ENCODE peak calls at places on chromosomes 3 and 15, in ten cellular contexts. One of them, this sample, is unnamed.

GRCh38 chr3:44109997-44110396 is 131.7 kb upstream of the TOPAZ1 start:
- DNase-seq in AG10803: no peak
- DNase-seq in PC-3: no peak
- DNase-seq in GM12878: no peak
- DNase-seq in H9: no peak
- DNase-seq in coronary artery: no peak
- DNase-seq in GM23338: no peak
- DNase-seq in fibroblast of lung: no peak
- DNase-seq in osteocyte: no peak
- DNase-seq in psoas muscle: no peak
- DNase-seq in this sample: no peak

GRCh38 chr3:69406156-69406555 is 20.3 kb upstream of the FRMD4B start:
- DNase-seq in AG10803: peak
- DNase-seq in PC-3: no peak
- DNase-seq in GM12878: no peak
- DNase-seq in H9: no peak
- DNase-seq in coronary artery: no peak
- DNase-seq in GM23338: no peak
- DNase-seq in fibroblast of lung: peak
- DNase-seq in osteocyte: no peak
- DNase-seq in psoas muscle: no peak
- DNase-seq in this sample: no peak

GRCh38 chr15:48754011-48754410 is 56.9 kb downstream of the CEP152 start:
- DNase-seq in AG10803: peak
- DNase-seq in PC-3: no peak
- DNase-seq in GM12878: no peak
- DNase-seq in H9: no peak
- DNase-seq in coronary artery: no peak
- DNase-seq in GM23338: no peak
- DNase-seq in fibroblast of lung: no peak
- DNase-seq in osteocyte: no peak
- DNase-seq in psoas muscle: no peak
- DNase-seq in this sample: no peak

GRCh38 chr15:31276596-31277298 is 49.9 kb upstream of the KLF13 start:
- DNase-seq in AG10803: no peak
- DNase-seq in PC-3: no peak
- DNase-seq in GM12878: no peak
- DNase-seq in H9: no peak
- DNase-seq in coronary artery: no peak
- DNase-seq in GM23338: no peak
- DNase-seq in fibroblast of lung: no peak
- DNase-seq in osteocyte: peak
- DNase-seq in psoas muscle: no peak
- DNase-seq in this sample: no peak

GRCh38 chr3:125234831-125235230 is 22.3 kb upstream of the SLC12A8 start:
- DNase-seq in AG10803: no peak
- DNase-seq in PC-3: no peak
- DNase-seq in GM12878: no peak
- DNase-seq in H9: no peak
- DNase-seq in coronary artery: no peak
- DNase-seq in GM23338: no peak
- DNase-seq in fibroblast of lung: no peak
- DNase-seq in osteocyte: no peak
- DNase-seq in psoas muscle: no peak
- DNase-seq in this sample: no peak

GRCh38 chr15:85024509-85025336 is 43.1 kb downstream of the PDE8A start:
- DNase-seq in AG10803: peak
- DNase-seq in PC-3: peak
- DNase-seq in GM12878: no peak
- DNase-seq in H9: no peak
- DNase-seq in coronary artery: no peak
- DNase-seq in GM23338: no peak
- DNase-seq in fibroblast of lung: peak
- DNase-seq in osteocyte: no peak
- DNase-seq in psoas muscle: no peak
- DNase-seq in this sample: no peak

GRCh38 chr15:89664441-89664840 is 9.2 kb upstream of the KIF7 start:
- DNase-seq in AG10803: no peak
- DNase-seq in PC-3: no peak
- DNase-seq in GM12878: no peak
- DNase-seq in H9: no peak
- DNase-seq in coronary artery: no peak
- DNase-seq in GM23338: no peak
- DNase-seq in fibroblast of lung: no peak
- DNase-seq in osteocyte: no peak
- DNase-seq in psoas muscle: no peak
- DNase-seq in this sample: no peak

GRCh38 chr15:101051291-101052030 is 132.3 kb downstream of the LRRK1 start:
- DNase-seq in AG10803: no peak
- DNase-seq in PC-3: no peak
- DNase-seq in GM12878: no peak
- DNase-seq in H9: no peak
- DNase-seq in coronary artery: peak
- DNase-seq in GM23338: no peak
- DNase-seq in fibroblast of lung: no peak
- DNase-seq in osteocyte: peak
- DNase-seq in psoas muscle: no peak
- DNase-seq in this sample: no peak

GRCh38 chr3:28504945-28505344 is 156.3 kb upstream of the AZI2 start:
- DNase-seq in AG10803: no peak
- DNase-seq in PC-3: no peak
- DNase-seq in GM12878: no peak
- DNase-seq in H9: no peak
- DNase-seq in coronary artery: no peak
- DNase-seq in GM23338: peak
- DNase-seq in fibroblast of lung: no peak
- DNase-seq in osteocyte: no peak
- DNase-seq in psoas muscle: no peak
- DNase-seq in this sample: no peak

GRCh38 chr3:106457278-106458210 is 588.7 kb upstream of the CBLB start:
- DNase-seq in AG10803: peak
- DNase-seq in PC-3: peak
- DNase-seq in GM12878: peak
- DNase-seq in H9: no peak
- DNase-seq in coronary artery: no peak
- DNase-seq in GM23338: no peak
- DNase-seq in fibroblast of lung: peak
- DNase-seq in osteocyte: no peak
- DNase-seq in psoas muscle: peak
- DNase-seq in this sample: no peak

GRCh38 chr15:64572856-64573255 is 112.5 kb downstream of the ZNF609 start:
- DNase-seq in AG10803: no peak
- DNase-seq in PC-3: no peak
- DNase-seq in GM12878: no peak
- DNase-seq in H9: no peak
- DNase-seq in coronary artery: no peak
- DNase-seq in GM23338: no peak
- DNase-seq in fibroblast of lung: no peak
- DNase-seq in osteocyte: no peak
- DNase-seq in psoas muscle: no peak
- DNase-seq in this sample: no peak

GRCh38 chr3:41259449-41260062 is 60.3 kb downstream of the CTNNB1 start:
- DNase-seq in AG10803: peak
- DNase-seq in PC-3: peak
- DNase-seq in GM12878: no peak
- DNase-seq in H9: no peak
- DNase-seq in coronary artery: no peak
- DNase-seq in GM23338: no peak
- DNase-seq in fibroblast of lung: no peak
- DNase-seq in osteocyte: no peak
- DNase-seq in psoas muscle: no peak
- DNase-seq in this sample: no peak

GRCh38 chr3:171488479-171488878 is 28.3 kb upstream of the TNIK start:
- DNase-seq in AG10803: no peak
- DNase-seq in PC-3: no peak
- DNase-seq in GM12878: no peak
- DNase-seq in H9: no peak
- DNase-seq in coronary artery: no peak
- DNase-seq in GM23338: no peak
- DNase-seq in fibroblast of lung: no peak
- DNase-seq in osteocyte: no peak
- DNase-seq in psoas muscle: no peak
- DNase-seq in this sample: no peak

DNA sequence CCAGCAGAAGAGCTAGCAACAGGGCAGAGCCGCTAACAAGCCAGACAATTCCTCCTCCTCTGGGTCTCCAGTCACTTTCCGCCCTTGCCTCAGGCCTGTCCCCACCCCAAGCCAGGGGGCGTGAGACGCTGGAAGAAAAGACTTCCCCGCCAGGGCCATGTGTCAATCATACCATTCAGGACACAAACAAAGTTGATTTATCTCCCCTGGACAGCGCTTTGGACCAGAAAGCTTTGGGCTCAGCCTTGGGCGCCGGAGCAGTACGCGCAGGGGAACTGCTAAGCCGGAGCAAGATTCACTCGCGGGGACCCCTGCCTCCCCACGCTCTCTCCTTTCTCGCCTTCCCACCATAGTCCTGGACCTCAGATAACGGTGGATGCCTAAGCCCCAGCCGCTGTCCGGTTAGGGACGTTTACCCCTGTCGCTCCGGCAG is 479 bp downstream of the LRRC2 start:
- DNase-seq in AG10803: no peak
- DNase-seq in PC-3: no peak
- DNase-seq in GM12878: no peak
- DNase-seq in H9: peak
- DNase-seq in coronary artery: no peak
- DNase-seq in GM23338: peak
- DNase-seq in fibroblast of lung: no peak
- DNase-seq in osteocyte: peak
- DNase-seq in psoas muscle: peak
- DNase-seq in this sample: no peak
- TF ChIP-seq CTCF in AG10803: peak
- TF ChIP-seq CTCF in PC-3: no peak
- TF ChIP-seq CTCF in GM12878: no peak
- TF ChIP-seq CTCF in H9: no peak
- TF ChIP-seq CTCF in coronary artery: no peak
- TF ChIP-seq CTCF in GM23338: peak
- TF ChIP-seq CTCF in fibroblast of lung: no peak
- TF ChIP-seq CTCF in osteocyte: no peak
- TF ChIP-seq CTCF in psoas muscle: no peak
- TF ChIP-seq CTCF in this sample: no peak

GRCh38 chr3:48428863-48429415 is 947 bp downstream of the PLXNB1 start:
- DNase-seq in AG10803: no peak
- DNase-seq in PC-3: peak
- DNase-seq in GM12878: no peak
- DNase-seq in H9: peak
- DNase-seq in coronary artery: no peak
- DNase-seq in GM23338: peak
- DNase-seq in fibroblast of lung: peak
- DNase-seq in osteocyte: no peak
- DNase-seq in psoas muscle: peak
- DNase-seq in this sample: no peak
- TF ChIP-seq CTCF in AG10803: no peak
- TF ChIP-seq CTCF in PC-3: no peak
- TF ChIP-seq CTCF in GM12878: no peak
- TF ChIP-seq CTCF in H9: no peak
- TF ChIP-seq CTCF in coronary artery: no peak
- TF ChIP-seq CTCF in GM23338: no peak
- TF ChIP-seq CTCF in fibroblast of lung: no peak
- TF ChIP-seq CTCF in osteocyte: no peak
- TF ChIP-seq CTCF in psoas muscle: no peak
- TF ChIP-seq CTCF in this sample: no peak

DNA sequence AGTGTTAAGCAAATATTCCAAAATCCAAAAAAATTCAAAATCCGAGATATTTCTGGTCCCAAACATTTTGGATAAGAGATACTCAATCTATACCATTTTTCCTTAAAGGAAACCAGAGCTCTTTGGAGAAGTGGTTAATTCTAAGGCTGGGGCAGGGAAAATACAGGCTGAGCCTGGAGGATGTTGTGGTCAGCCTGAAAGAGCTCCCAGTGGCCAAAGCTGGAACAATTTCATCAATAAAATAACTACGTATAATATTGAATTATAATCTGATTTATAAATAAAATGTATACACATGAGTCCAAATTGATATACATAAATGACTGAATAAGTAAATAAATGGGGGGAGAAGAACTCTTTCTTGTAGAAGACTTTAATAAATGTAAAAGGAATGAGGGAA is 24.6 kb downstream of the PPARG start:
- DNase-seq in AG10803: no peak
- DNase-seq in PC-3: no peak
- DNase-seq in GM12878: no peak
- DNase-seq in H9: no peak
- DNase-seq in coronary artery: no peak
- DNase-seq in GM23338: no peak
- DNase-seq in fibroblast of lung: no peak
- DNase-seq in osteocyte: no peak
- DNase-seq in psoas muscle: no peak
- DNase-seq in this sample: no peak
- TF ChIP-seq CTCF in AG10803: no peak
- TF ChIP-seq CTCF in PC-3: peak
- TF ChIP-seq CTCF in GM12878: no peak
- TF ChIP-seq CTCF in H9: no peak
- TF ChIP-seq CTCF in coronary artery: no peak
- TF ChIP-seq CTCF in GM23338: peak
- TF ChIP-seq CTCF in fibroblast of lung: no peak
- TF ChIP-seq CTCF in osteocyte: no peak
- TF ChIP-seq CTCF in psoas muscle: no peak
- TF ChIP-seq CTCF in this sample: no peak

GRCh38 chr3:905217-905616 is 187.6 kb upstream of the CNTN6 start:
- DNase-seq in AG10803: no peak
- DNase-seq in PC-3: no peak
- DNase-seq in GM12878: no peak
- DNase-seq in H9: no peak
- DNase-seq in coronary artery: no peak
- DNase-seq in GM23338: peak
- DNase-seq in fibroblast of lung: no peak
- DNase-seq in osteocyte: no peak
- DNase-seq in psoas muscle: no peak
- DNase-seq in this sample: no peak

GRCh38 chr3:906739-907138 is 186.1 kb upstream of the CNTN6 start:
- DNase-seq in AG10803: no peak
- DNase-seq in PC-3: no peak
- DNase-seq in GM12878: no peak
- DNase-seq in H9: no peak
- DNase-seq in coronary artery: no peak
- DNase-seq in GM23338: no peak
- DNase-seq in fibroblast of lung: no peak
- DNase-seq in osteocyte: no peak
- DNase-seq in psoas muscle: no peak
- DNase-seq in this sample: no peak

DNA sequence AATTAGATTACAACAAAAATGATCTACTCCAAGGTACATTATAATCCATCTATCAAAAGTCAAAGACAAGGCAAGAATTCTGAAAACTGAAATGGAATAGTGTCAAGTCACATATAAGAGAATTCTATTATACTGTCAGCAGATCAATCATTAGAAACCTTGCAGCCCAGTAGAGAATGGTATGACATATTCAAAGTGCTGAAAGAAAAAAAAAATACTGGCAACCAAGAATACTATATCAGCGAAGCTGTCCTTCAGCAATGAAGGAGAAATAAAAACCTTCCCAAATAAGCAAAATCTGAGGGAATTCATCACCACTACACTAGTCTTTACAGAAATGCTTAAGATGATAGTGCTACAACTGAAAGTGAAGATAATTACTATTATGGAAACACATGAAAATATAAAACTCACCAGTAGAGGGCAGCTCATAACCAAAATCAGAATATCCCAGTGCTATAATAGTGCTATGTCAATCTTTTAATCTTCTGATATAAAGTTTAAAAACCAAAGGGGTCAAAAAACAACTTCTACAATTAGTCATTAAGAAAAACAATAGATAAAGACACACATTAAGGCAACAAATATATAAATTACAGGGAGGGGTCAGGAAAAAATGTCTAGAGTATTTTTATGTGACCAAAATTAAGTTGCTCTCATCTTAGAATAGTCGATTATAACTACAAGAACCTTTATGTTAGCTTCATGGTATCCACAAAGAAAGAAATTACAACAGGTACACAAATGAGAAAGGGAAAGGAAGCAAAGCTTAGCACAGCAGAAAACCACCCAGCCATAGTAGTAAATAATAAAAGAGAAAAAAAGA is 190.7 kb upstream of the CNTN6 start:
- DNase-seq in AG10803: no peak
- DNase-seq in PC-3: peak
- DNase-seq in GM12878: no peak
- DNase-seq in H9: no peak
- DNase-seq in coronary artery: no peak
- DNase-seq in GM23338: peak
- DNase-seq in fibroblast of lung: peak
- DNase-seq in osteocyte: no peak
- DNase-seq in psoas muscle: no peak
- DNase-seq in this sample: no peak
- TF ChIP-seq CTCF in AG10803: peak
- TF ChIP-seq CTCF in PC-3: peak
- TF ChIP-seq CTCF in GM12878: peak
- TF ChIP-seq CTCF in H9: peak
- TF ChIP-seq CTCF in coronary artery: no peak
- TF ChIP-seq CTCF in GM23338: peak
- TF ChIP-seq CTCF in fibroblast of lung: no peak
- TF ChIP-seq CTCF in osteocyte: peak
- TF ChIP-seq CTCF in psoas muscle: peak
- TF ChIP-seq CTCF in this sample: no peak